ENCODE peak calls at places on chromosomes 6 and 20, in four cellular contexts. R is T47D, E is activated T-cell treated with anti-CD3 and anti-CD28 coated beads for 1 hour, Q is breast epithelium. J is an unnamed sample.

GRCh38 chr6:2999005-2999620 is 581 bp upstream of the NQO2 start:
- DNase-seq in Q (peak; percentile 74), R (no peak), E (no peak), J (no peak)

GRCh38 chr20:31569163-31570020 is 35.7 kb upstream of the ID1 start:
- DNase-seq in E (peak; percentile 55), Q (no peak), R (no peak), J (no peak)

GRCh38 chr20:46214831-46215488 is 93.3 kb downstream of the CDH22 start:
- DNase-seq in Q (no peak), R (no peak), E (no peak), J (no peak)

GRCh38 chr6:133512410-133513016 is 271.4 kb downstream of the EYA4 start:
- DNase-seq in Q (no peak), E (no peak), R (peak; percentile 11), J (no peak)

GRCh38 chr6:43180985-43181384 is 1.0 kb upstream of the CUL9 start:
- DNase-seq in Q (no peak), E (no peak), R (no peak), J (no peak)

GRCh38 chr6:107784669-107785068 is 39.4 kb downstream of the SCML4 start:
- DNase-seq in Q (no peak), R (no peak), E (no peak), J (no peak)

GRCh38 chr6:141261672-141262060 is 871.1 kb upstream of the GJE1 start:
- DNase-seq in Q (no peak), E (no peak), R (no peak), J (no peak)

GRCh38 chr20:33568378-33569289 is 78.7 kb downstream of the CBFA2T2 start:
- DNase-seq in E (no peak), Q (no peak), R (no peak), J (no peak)

GRCh38 chr20:60113024-60113724 is 155.0 kb downstream of the CDH26 start:
- DNase-seq in R (no peak), Q (no peak), E (no peak), J (no peak)

GRCh38 chr6:30749554-30750378 is 5.4 kb upstream of the IER3 start:
- DNase-seq in Q (no peak), R (no peak), E (no peak), J (no peak)

GRCh38 chr20:23340524-23340923 is 10.1 kb upstream of the NXT1 start:
- DNase-seq in R (peak; percentile 69), Q (peak; percentile 32), E (no peak), J (peak; percentile 61)

GRCh38 chr6:136037246-136037884 is 185.9 kb downstream of the PDE7B start:
- DNase-seq in E (no peak), Q (no peak), R (no peak), J (no peak)

GRCh38 chr6:54574671-54575070 is 266.4 kb downstream of the TINAG start:
- DNase-seq in R (no peak), Q (no peak), E (no peak), J (no peak)

GRCh38 chr6:140846518-140847277 is 1286.0 kb upstream of the GJE1 start:
- DNase-seq in E (no peak), R (no peak), Q (no peak), J (no peak)

GRCh38 chr6:15132854-15133670 is 112.8 kb upstream of the JARID2 start:
- DNase-seq in E (no peak), R (no peak), Q (no peak), J (peak; percentile 50)

GRCh38 chr6:35082733-35083403 is 58.3 kb downstream of the TCP11 start:
- DNase-seq in R (no peak), Q (peak; percentile 12), E (no peak), J (peak; percentile 23)

GRCh38 chr6:10248378-10248843 is 166.5 kb downstream of the TFAP2A start:
- DNase-seq in E (no peak), Q (no peak), R (no peak), J (no peak)

GRCh38 chr6:127190552-127190951 is 72.1 kb downstream of the RSPO3 start:
- DNase-seq in E (no peak), R (no peak), Q (no peak), J (no peak)

GRCh38 chr20:10679269-10679668 is 5.5 kb upstream of the JAG1 start:
- DNase-seq in E (no peak), Q (no peak), R (no peak), J (no peak)

GRCh38 chr6:26157150-26157837 is 70.1 kb downstream of the HFE start:
- DNase-seq in R (no peak), Q (peak; percentile 63), E (peak; percentile 39), J (no peak)

GRCh38 chr6:169886631-169887227 is 135.3 kb downstream of the ERMARD start:
- DNase-seq in R (no peak), E (no peak), Q (no peak), J (no peak)

GRCh38 chr6:150008588-150008987 is 16.7 kb downstream of the RAET1L start:
- DNase-seq in Q (no peak), R (no peak), E (no peak), J (peak; percentile 90)

GRCh38 chr6:100022847-100023246 is 28.8 kb upstream of the MCHR2 start:
- DNase-seq in Q (no peak), R (no peak), E (no peak), J (no peak)

GRCh38 chr6:31007694-31008093 is 2.6 kb upstream of the MUC22 start:
- DNase-seq in Q (no peak), E (no peak), R (no peak), J (no peak)

GRCh38 chr20:4195499-4195898 is 180.1 kb upstream of the RNF24 start:
- DNase-seq in Q (no peak), R (peak; percentile 48), E (no peak), J (no peak)

J was measured in 8988T.